ENCODE peak calls at places on chromosome 7, in nine cellular contexts. M, K, Y, V, X, I, Z, S and Q are unnamed samples.

GRCh38 chr7:69114374-69114773 is 483.9 kb upstream of the AUTS2 start:
- DNase-seq in M (no peak), K (no peak), Y (no peak), V (no peak), X (peak; percentile 79), I (no peak), Z (no peak), S (no peak), Q (no peak)

GRCh38 chr7:115679976-115680375 is 350.6 kb downstream of the TFEC start:
- DNase-seq in M (no peak), K (peak; percentile 74), Y (no peak), V (no peak), X (peak; percentile 44), I (no peak), Z (peak; percentile 10), S (no peak), Q (no peak)

GRCh38 chr7:137122145-137122544 is 221.4 kb downstream of the PTN start:
- DNase-seq in M (no peak), K (no peak), Y (no peak), V (no peak), X (no peak), I (no peak), Z (no peak), S (no peak), Q (no peak)

GRCh38 chr7:46651561-46652088 is 730.6 kb upstream of the IGFBP3 start:
- DNase-seq in M (no peak), K (no peak), Y (no peak), V (no peak), X (no peak), I (no peak), Z (no peak), S (no peak), Q (no peak)

GRCh38 chr7:137847418-137848050 is 760 bp upstream of the DGKI start:
- DNase-seq in M (peak; percentile 48), K (no peak), Y (peak; percentile 41), V (no peak), X (peak; percentile 45), I (no peak), Z (no peak), S (peak; percentile 44), Q (no peak)

GRCh38 chr7:92766461-92767003 is 69.8 kb downstream of the CDK6 start:
- DNase-seq in M (no peak), K (peak; percentile 76), Y (no peak), V (no peak), X (peak; percentile 68), I (no peak), Z (no peak), S (no peak), Q (no peak)

GRCh38 chr7:89584896-89585295 is 569.4 kb upstream of the STEAP1 start:
- DNase-seq in M (no peak), K (no peak), Y (no peak), V (no peak), X (no peak), I (no peak), Z (no peak), S (no peak), Q (no peak)

GRCh38 chr7:142516038-142516501 is 233.2 kb upstream of the PRSS1 start:
- DNase-seq in M (peak; percentile 53), K (peak; percentile 79), Y (no peak), V (no peak), X (peak; percentile 57), I (no peak), Z (no peak), S (no peak), Q (no peak)

GRCh38 chr7:20784311-20785210 is 2.1 kb downstream of the SP8 start:
- DNase-seq in M (peak; percentile 59), K (no peak), Y (no peak), V (peak; percentile 73), X (no peak), I (no peak), Z (no peak), S (peak; percentile 57), Q (no peak)

GRCh38 chr7:159096736-159097581 is 47.7 kb downstream of the VIPR2 start:
- DNase-seq in M (no peak), K (no peak), Y (no peak), V (no peak), X (no peak), I (no peak), Z (no peak), S (peak; percentile 34), Q (no peak)

DNA sequence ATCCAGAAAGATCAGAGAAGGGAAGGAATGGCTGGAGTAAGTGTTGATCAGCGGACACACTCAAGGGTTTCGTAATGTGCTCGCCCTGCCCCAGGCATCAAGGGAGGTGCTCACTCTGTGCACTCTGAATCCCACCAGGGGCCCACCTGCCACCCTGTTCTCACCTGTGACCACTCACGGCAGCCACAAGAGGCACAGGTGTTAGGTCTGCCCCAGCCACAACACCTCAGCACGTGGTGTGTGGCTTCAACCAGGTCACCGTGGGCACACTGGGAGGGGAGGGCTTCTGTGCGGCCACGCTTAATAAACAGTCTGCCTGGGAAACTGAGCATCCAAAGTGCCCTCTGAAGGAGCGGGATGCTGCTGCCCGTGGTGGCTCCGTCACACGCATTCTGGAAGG is 49.8 kb downstream of the CUX1 start:
- DNase-seq in M (no peak), K (no peak), Y (no peak), V (no peak), X (no peak), I (no peak), Z (no peak), S (no peak), Q (no peak)
- TF ChIP-seq CTCF in M (no peak), K (no peak), Y (no peak), V (no peak), X (no peak), I (no peak), Z (no peak), S (no peak), Q (no peak)

GRCh38 chr7:135240446-135240845 is 6.8 kb downstream of the STRA8 start:
- DNase-seq in M (no peak), K (no peak), Y (no peak), V (no peak), X (no peak), I (no peak), Z (no peak), S (peak; percentile 30), Q (no peak)

GRCh38 chr7:135235841-135236240 is 2.2 kb downstream of the STRA8 start:
- DNase-seq in M (no peak), K (no peak), Y (no peak), V (no peak), X (no peak), I (no peak), Z (no peak), S (no peak), Q (no peak)

GRCh38 chr7:135236727-135237126 is 3.1 kb downstream of the STRA8 start:
- DNase-seq in M (peak; percentile 67), K (no peak), Y (no peak), V (no peak), X (peak; percentile 39), I (no peak), Z (no peak), S (peak; percentile 11), Q (no peak)

GRCh38 chr7:135239263-135239662 is 5.6 kb downstream of the STRA8 start:
- DNase-seq in M (no peak), K (no peak), Y (no peak), V (no peak), X (no peak), I (no peak), Z (no peak), S (peak; percentile 29), Q (no peak)

DNA sequence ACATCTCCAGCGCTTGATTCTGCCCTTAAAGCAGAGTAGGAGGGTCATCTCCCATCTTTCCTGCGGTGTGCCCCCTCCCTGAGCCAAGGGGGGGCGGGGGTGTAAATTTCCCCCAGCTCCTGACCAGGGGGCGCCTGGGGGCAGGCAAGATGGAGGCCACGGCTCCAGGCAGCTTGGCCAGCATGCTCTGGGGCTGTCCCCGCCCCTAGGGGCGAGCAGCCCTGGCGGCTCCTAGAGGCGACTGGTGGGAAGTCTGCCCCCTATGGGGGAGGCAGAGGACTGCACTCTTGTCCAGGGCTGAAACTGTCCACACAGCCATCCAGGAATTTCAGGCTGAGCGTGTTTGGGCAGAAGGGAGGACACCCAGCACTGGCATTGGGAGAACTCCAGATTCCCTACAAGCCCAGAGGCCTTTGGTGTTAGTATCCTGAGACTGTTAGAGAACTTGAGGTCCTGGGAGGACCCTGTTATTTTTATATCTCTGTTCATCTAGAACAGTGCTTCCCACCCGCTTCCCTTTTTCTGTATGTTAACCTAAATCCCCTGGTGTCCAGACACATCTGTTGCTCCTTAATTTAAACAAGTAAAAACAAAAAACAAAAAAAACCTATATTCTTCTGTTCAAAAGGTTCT is 4.6 kb downstream of the STRA8 start:
- DNase-seq in M (no peak), K (no peak), Y (no peak), V (no peak), X (no peak), I (no peak), Z (no peak), S (peak; percentile 35), Q (no peak)
- TF ChIP-seq CTCF in M (peak; percentile 39), K (peak; percentile 56), Y (no peak), V (peak; percentile 4), X (peak; percentile 36), I (no peak), Z (peak; percentile 72), S (peak; percentile 64), Q (no peak)

GRCh38 chr7:135704074-135704473 is 23.9 kb downstream of the SLC13A4 start:
- DNase-seq in M (no peak), K (no peak), Y (no peak), V (no peak), X (no peak), I (no peak), Z (no peak), S (no peak), Q (no peak)
- TF ChIP-seq CTCF in M (peak; percentile 35), K (peak; percentile 30), Y (no peak), V (no peak), X (no peak), I (no peak), Z (peak; percentile 53), S (no peak), Q (no peak)

GRCh38 chr7:3201937-3202715 is 98.9 kb upstream of the SDK1 start:
- DNase-seq in M (no peak), K (no peak), Y (no peak), V (peak; percentile 47), X (no peak), I (peak; percentile 12), Z (no peak), S (no peak), Q (no peak)

GRCh38 chr7:3197567-3198212 is 103.4 kb upstream of the SDK1 start:
- DNase-seq in M (no peak), K (no peak), Y (no peak), V (peak; percentile 51), X (no peak), I (no peak), Z (no peak), S (no peak), Q (no peak)

GRCh38 chr7:3201306-3201705 is 99.7 kb upstream of the SDK1 start:
- DNase-seq in M (no peak), K (no peak), Y (no peak), V (no peak), X (no peak), I (no peak), Z (no peak), S (no peak), Q (no peak)

GRCh38 chr7:3198316-3198715 is 102.7 kb upstream of the SDK1 start:
- DNase-seq in M (no peak), K (no peak), Y (no peak), V (no peak), X (no peak), I (no peak), Z (no peak), S (no peak), Q (no peak)

DNA sequence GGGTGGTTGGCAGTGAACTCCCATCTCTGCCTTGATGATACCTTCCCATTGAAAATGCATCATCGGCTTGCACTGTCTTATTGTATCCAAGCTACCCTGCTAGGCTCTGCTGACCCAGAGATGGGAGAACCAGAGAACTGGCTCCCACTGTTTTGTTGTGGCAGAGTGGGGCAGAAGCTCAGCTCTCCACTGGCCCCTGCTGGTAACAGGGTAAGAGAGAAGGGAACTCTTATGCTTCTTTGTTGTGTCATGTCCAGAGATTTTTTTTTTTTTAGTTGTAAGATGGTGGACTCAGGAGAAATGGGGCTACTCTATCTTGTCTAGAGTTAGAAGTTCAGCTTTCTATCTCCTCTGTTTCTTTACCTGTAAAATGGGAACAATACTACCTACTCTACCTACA is 100.5 kb upstream of the SDK1 start:
- DNase-seq in M (peak; percentile 62), K (peak; percentile 72), Y (no peak), V (no peak), X (peak; percentile 49), I (no peak), Z (no peak), S (no peak), Q (no peak)
- TF ChIP-seq CTCF in M (peak; percentile 55), K (peak; percentile 69), Y (no peak), V (peak; percentile 23), X (peak; percentile 76), I (no peak), Z (peak; percentile 60), S (no peak), Q (no peak)